ENCODE peak calls at places on chromosome 4, in six cellular contexts. J is fibroblast of the aortic adventitia, Y is upper lobe of right lung, L is stomach, X is lung, V is dorsolateral prefrontal cortex. T is an unnamed sample.

GRCh38 chr4:152246659-152247058 is 289.2 kb downstream of the FBXW7 start:
- DNase-seq in X (no peak), Y (no peak), V (no peak), L (no peak), J (no peak), T (no peak)

GRCh38 chr4:10116625-10117423 is at the start of gene WDR1:
- DNase-seq in X (peak), L (peak), V (peak), J (peak), Y (peak), T (peak)

GRCh38 chr4:108051343-108051742 is 61.7 kb downstream of the HADH start:
- DNase-seq in V (no peak), L (no peak), J (no peak), Y (no peak), X (no peak), T (no peak)

GRCh38 chr4:1958276-1959103 is 50.3 kb downstream of the NELFA start:
- DNase-seq in X (no peak), Y (peak), L (no peak), J (no peak), V (no peak), T (no peak)

GRCh38 chr4:186943607-186943908 is 219.9 kb upstream of the FAT1 start:
- DNase-seq in Y (no peak), L (no peak), J (no peak), V (no peak), X (no peak), T (no peak)

GRCh38 chr4:87171944-87172343 is 48.5 kb downstream of the KLHL8 start:
- DNase-seq in Y (no peak), X (no peak), L (no peak), V (no peak), J (no peak), T (no peak)

GRCh38 chr4:38102942-38103604 is 142.9 kb downstream of the PTTG2 start:
- DNase-seq in Y (no peak), V (no peak), X (no peak), L (no peak), J (no peak), T (no peak)

GRCh38 chr4:185712350-185713024 is 99.5 kb downstream of the SORBS2 start:
- DNase-seq in Y (no peak), V (no peak), J (no peak), X (no peak), L (no peak), T (no peak)

GRCh38 chr4:177573487-177573886 is 131.2 kb upstream of the AGA start:
- DNase-seq in X (no peak), Y (no peak), J (peak), V (no peak), L (no peak), T (peak)

GRCh38 chr4:110211007-110211769 is 12.8 kb upstream of the ELOVL6 start:
- DNase-seq in L (no peak), J (peak), X (no peak), V (no peak), Y (no peak), T (peak)

GRCh38 chr4:148210661-148211060 is 231.6 kb downstream of the NR3C2 start:
- DNase-seq in V (no peak), X (no peak), Y (no peak), J (no peak), L (no peak), T (no peak)

GRCh38 chr4:108072300-108072699 is 82.6 kb downstream of the HADH start:
- DNase-seq in X (no peak), J (no peak), L (no peak), Y (no peak), V (no peak), T (no peak)

GRCh38 chr4:103429283-103429682 is 231.1 kb upstream of the CENPE start:
- DNase-seq in Y (no peak), J (no peak), X (no peak), L (no peak), V (no peak), T (no peak)

GRCh38 chr4:28443786-28444412 is 1583.3 kb downstream of the STIM2 start:
- DNase-seq in X (no peak), L (no peak), J (no peak), V (no peak), Y (no peak), T (no peak)

GRCh38 chr4:112552668-112553067 is 36.7 kb upstream of the NEUROG2 start:
- DNase-seq in L (no peak), V (no peak), X (no peak), J (peak), Y (no peak), T (peak)

GRCh38 chr4:182306792-182307507 is 63.7 kb downstream of the TENM3 start:
- DNase-seq in Y (no peak), X (no peak), J (no peak), L (no peak), V (no peak), T (no peak)

GRCh38 chr4:15031993-15032660 is 29.8 kb downstream of the CPEB2 start:
- DNase-seq in J (peak), Y (no peak), X (no peak), V (no peak), L (no peak), T (peak)

GRCh38 chr4:95585016-95585695 is 36.4 kb upstream of the UNC5C start:
- DNase-seq in J (no peak), X (no peak), L (no peak), V (no peak), Y (no peak), T (no peak)

GRCh38 chr4:39905656-39906055 is 72.1 kb downstream of the PDS5A start:
- DNase-seq in X (no peak), Y (no peak), J (no peak), V (no peak), L (no peak), T (no peak)

GRCh38 chr4:135739354-135739753 is 1537.8 kb upstream of the PABPC4L start:
- DNase-seq in J (no peak), Y (no peak), X (no peak), V (no peak), L (no peak), T (no peak)

GRCh38 chr4:56245547-56246229 is 141.6 kb downstream of the AASDH start:
- DNase-seq in L (no peak), X (no peak), J (no peak), V (no peak), Y (no peak), T (peak)

GRCh38 chr4:110049951-110050925 is 137.6 kb downstream of the EGF start:
- DNase-seq in Y (no peak), V (peak), X (no peak), J (peak), L (peak), T (peak)

GRCh38 chr4:155539746-155540145 is 126.9 kb upstream of the GUCY1A1 start:
- DNase-seq in Y (no peak), V (no peak), X (no peak), J (no peak), L (no peak), T (no peak)

GRCh38 chr4:105598044-105598443 is 45.6 kb downstream of the ARHGEF38 start:
- DNase-seq in V (no peak), J (no peak), Y (no peak), X (no peak), L (no peak), T (no peak)

GRCh38 chr4:73709461-73710033 is 30.8 kb upstream of the CXCL8 start:
- DNase-seq in J (no peak), L (no peak), V (no peak), Y (no peak), X (no peak), T (no peak)

GRCh38 chr4:47686294-47686872 is 151.5 kb downstream of the CORIN start:
- DNase-seq in Y (peak), X (peak), J (peak), V (no peak), L (peak), T (peak)

GRCh38 chr4:159549092-159549491 is 446.2 kb downstream of the RAPGEF2 start:
- DNase-seq in J (no peak), L (no peak), X (no peak), V (no peak), Y (no peak), T (no peak)

GRCh38 chr4:141567326-141567915 is 69.0 kb upstream of the IL15 start:
- DNase-seq in Y (no peak), X (no peak), J (no peak), L (no peak), V (no peak), T (no peak)

GRCh38 chr4:40918330-40918729 is 168.6 kb downstream of the NSUN7 start:
- DNase-seq in L (peak), X (peak), Y (no peak), J (peak), V (no peak), T (peak)

GRCh38 chr4:36244257-36245084 is at the start of gene ARAP2:
- DNase-seq in L (peak), V (peak), Y (peak), X (peak), J (no peak), T (peak)

GRCh38 chr4:89752932-89753598 is 83.9 kb downstream of the SNCA start:
- DNase-seq in L (no peak), X (no peak), Y (no peak), J (peak), V (no peak), T (peak)

GRCh38 chr4:177182156-177182555 is 127.5 kb upstream of the NEIL3 start:
- DNase-seq in V (no peak), Y (no peak), L (no peak), J (peak), X (no peak), T (peak)

GRCh38 chr4:3393171-3393570 is 48.6 kb upstream of the HGFAC start:
- DNase-seq in V (no peak), Y (peak), X (no peak), L (no peak), J (no peak), T (no peak)

GRCh38 chr4:47075919-47076318 is 44.6 kb downstream of the GABRB1 start:
- DNase-seq in J (no peak), Y (no peak), V (no peak), X (no peak), L (no peak), T (no peak)

GRCh38 chr4:159540501-159540900 is 437.6 kb downstream of the RAPGEF2 start:
- DNase-seq in L (no peak), V (no peak), Y (no peak), J (no peak), X (no peak), T (no peak)

GRCh38 chr4:41693629-41694028 is 54.9 kb downstream of the PHOX2B start:
- DNase-seq in L (no peak), X (no peak), Y (no peak), J (peak), V (no peak), T (peak)

GRCh38 chr4:75048208-75048879 is 115.4 kb downstream of the PARM1 start:
- DNase-seq in J (no peak), L (no peak), X (no peak), V (no peak), Y (no peak), T (no peak)
- TF ChIP-seq CTCF in J (peak), L (no peak), X (no peak), V (no peak), Y (no peak), T (no peak)

GRCh38 chr4:54063224-54063623 is 1.2 kb downstream of the CHIC2 start:
- DNase-seq in V (no peak), L (no peak), J (peak), Y (no peak), X (no peak), T (peak)

GRCh38 chr4:54066088-54066415 is 1.6 kb upstream of the CHIC2 start:
- DNase-seq in Y (no peak), J (no peak), X (no peak), L (no peak), V (no peak), T (no peak)

GRCh38 chr4:54065282-54066087 is 1.1 kb upstream of the CHIC2 start:
- DNase-seq in V (no peak), J (peak), L (no peak), Y (no peak), X (no peak), T (peak)

GRCh38 chr4:54063737-54064316 is 578 bp downstream of the CHIC2 start:
- DNase-seq in J (no peak), V (peak), X (peak), Y (peak), L (peak), T (no peak)

GRCh38 chr4:54064317-54065275 is at the start of gene CHIC2:
- DNase-seq in V (peak), X (peak), Y (peak), J (peak), L (peak), T (peak)
- TF ChIP-seq CTCF in V (no peak), X (no peak), Y (no peak), J (no peak), L (no peak), T (no peak)

GRCh38 chr4:98150092-98150761 is 7.0 kb upstream of the STPG2 start:
- DNase-seq in X (no peak), Y (no peak), L (no peak), J (peak), V (no peak), T (peak)
- TF ChIP-seq CTCF in X (no peak), Y (no peak), L (no peak), J (no peak), V (peak), T (peak)

GRCh38 chr4:169773889-169774288 is 16.1 kb upstream of the HPF1 start:
- DNase-seq in X (no peak), L (no peak), V (no peak), J (no peak), Y (no peak), T (no peak)

GRCh38 chr4:169770411-169770810 is 12.7 kb upstream of the HPF1 start:
- DNase-seq in Y (no peak), J (no peak), V (no peak), L (no peak), X (no peak), T (no peak)

GRCh38 chr4:169774466-169775445 is 17.0 kb upstream of the HPF1 start:
- DNase-seq in J (no peak), V (no peak), L (no peak), Y (no peak), X (no peak), T (peak)
- TF ChIP-seq CTCF in J (peak), V (peak), L (no peak), Y (peak), X (no peak), T (peak)

DNA sequence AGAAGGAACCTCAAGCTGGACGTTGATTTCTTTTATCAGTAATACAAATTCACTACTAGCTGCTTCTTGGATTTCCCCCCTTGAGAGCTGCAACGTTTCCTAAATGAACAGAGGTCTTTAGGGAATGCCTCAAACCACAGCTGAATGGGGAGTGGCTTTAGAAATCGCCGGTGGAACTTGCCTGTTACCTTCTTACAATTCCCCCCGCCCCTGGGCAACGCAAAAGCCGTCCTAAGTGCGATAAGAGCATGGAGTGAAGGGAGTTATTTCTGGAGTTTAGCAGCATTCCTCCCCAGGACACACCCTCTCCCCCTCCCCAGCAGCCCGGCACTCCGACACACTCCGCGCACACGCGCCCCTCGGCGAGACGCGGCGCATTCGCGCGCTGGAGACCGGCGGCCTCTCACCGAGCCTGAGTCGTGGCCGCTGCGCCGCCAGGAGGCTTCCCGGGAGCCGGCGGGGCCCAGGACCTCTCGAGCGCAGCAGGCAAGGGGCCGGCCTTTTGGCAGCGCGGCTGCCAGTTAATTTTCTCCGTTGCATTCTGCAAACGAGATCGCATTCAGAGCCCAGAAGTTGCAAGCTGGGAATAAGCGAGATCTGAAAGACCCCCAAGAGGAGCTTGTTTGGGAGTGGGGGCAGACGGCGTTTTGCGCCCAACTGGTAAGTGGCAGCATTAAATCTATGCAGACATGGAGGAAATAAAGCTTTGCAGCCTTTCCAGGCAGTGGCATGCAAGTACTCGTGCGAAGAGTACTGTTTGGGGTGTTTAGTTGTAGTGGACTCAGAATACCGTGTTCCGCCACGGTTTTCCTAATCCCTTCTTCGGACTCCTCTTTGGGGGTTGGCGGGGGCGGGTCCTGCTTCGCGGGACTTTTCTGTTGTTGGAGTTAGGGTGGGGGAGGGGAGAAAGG is 134.6 kb downstream of the PALLD start:
- DNase-seq in J (peak), V (peak), X (peak), Y (peak), L (peak), T (peak)
- TF ChIP-seq CTCF in J (peak), V (no peak), X (no peak), Y (peak), L (no peak), T (peak)

GRCh38 chr4:628346-628745 is 3.0 kb downstream of the PDE6B start:
- DNase-seq in X (no peak), Y (no peak), L (no peak), J (no peak), V (no peak), T (no peak)

GRCh38 chr4:629636-629915 is 4.2 kb downstream of the PDE6B start:
- DNase-seq in L (no peak), Y (no peak), V (no peak), X (no peak), J (no peak), T (no peak)

GRCh38 chr4:628821-629635 is 3.7 kb downstream of the PDE6B start:
- DNase-seq in Y (no peak), X (no peak), J (no peak), L (no peak), V (no peak), T (no peak)

GRCh38 chr4:630661-631060 is 5.3 kb downstream of the PDE6B start:
- DNase-seq in Y (peak), J (no peak), L (no peak), V (no peak), X (no peak), T (no peak)

GRCh38 chr4:629916-630641 is 4.7 kb downstream of the PDE6B start:
- DNase-seq in X (no peak), V (no peak), J (no peak), L (no peak), Y (peak), T (no peak)
- TF ChIP-seq CTCF in X (no peak), V (no peak), J (no peak), L (no peak), Y (no peak), T (no peak)